ENCODE peak calls at places on chromosome 10, in eight cellular contexts. M is transverse colon, U is upper lobe of left lung, G is right lobe of liver, R is HCT116, K is ovary, Z is body of pancreas, N is GM12891. H is an unnamed sample.

GRCh38 chr10:91856637-91857036 is 52.6 kb downstream of the FGFBP3 start:
- DNase-seq in Z (no peak), R (peak; percentile 3), K (no peak), M (no peak), G (no peak), N (no peak), U (no peak), H (peak; percentile 35)

GRCh38 chr10:104098360-104098925 is 12.8 kb upstream of the COL17A1 start:
- DNase-seq in G (no peak), R (no peak), Z (no peak), U (no peak), K (no peak), M (no peak), N (no peak), H (no peak)

GRCh38 chr10:70320751-70321150 is 36.9 kb upstream of the NPFFR1 start:
- DNase-seq in U (no peak), G (no peak), R (no peak), N (no peak), K (no peak), M (no peak), Z (no peak), H (no peak)

GRCh38 chr10:98815039-98815660 is 368.4 kb upstream of the HPS1 start:
- DNase-seq in M (no peak), U (no peak), K (no peak), G (no peak), R (no peak), N (no peak), Z (no peak), H (no peak)

GRCh38 chr10:1190052-1190395 is 133.8 kb downstream of the WDR37 start:
- DNase-seq in Z (no peak), G (peak; percentile 7), R (no peak), U (no peak), K (no peak), M (no peak), N (no peak), H (no peak)

GRCh38 chr10:99266383-99266782 is 30.7 kb upstream of the HPSE2 start:
- DNase-seq in G (no peak), N (no peak), U (no peak), R (no peak), Z (no peak), K (no peak), M (no peak), H (no peak)

GRCh38 chr10:34031410-34031809 is 696.9 kb upstream of the NRP1 start:
- DNase-seq in Z (peak; percentile 46), M (peak; percentile 12), R (no peak), N (no peak), K (peak; percentile 36), U (no peak), G (no peak), H (no peak)

GRCh38 chr10:27584302-27584701 is 80.2 kb downstream of the RAB18 start:
- DNase-seq in K (no peak), R (no peak), Z (no peak), N (no peak), M (no peak), G (no peak), U (no peak), H (no peak)

GRCh38 chr10:21797984-21798765 is 205.4 kb downstream of the DNAJC1 start:
- DNase-seq in K (no peak), R (no peak), N (no peak), Z (no peak), G (no peak), U (no peak), M (no peak), H (no peak)

GRCh38 chr10:23262928-23263327 is 70.8 kb downstream of the PTF1A start:
- DNase-seq in U (no peak), M (no peak), N (no peak), G (no peak), Z (peak; percentile 56), R (no peak), K (no peak), H (no peak)

GRCh38 chr10:44334621-44335184 is 50.2 kb downstream of the CXCL12 start:
- DNase-seq in U (no peak), N (no peak), G (no peak), Z (peak; percentile 29), K (no peak), R (no peak), M (no peak), H (no peak)

GRCh38 chr10:80598084-80598798 is 60.5 kb downstream of the SH2D4B start:
- DNase-seq in M (no peak), G (no peak), N (no peak), R (no peak), K (no peak), Z (no peak), U (no peak), H (peak; percentile 69)

GRCh38 chr10:77156406-77156879 is 481.2 kb downstream of the KCNMA1 start:
- DNase-seq in Z (peak; percentile 19), U (no peak), K (no peak), G (no peak), R (no peak), N (no peak), M (peak; percentile 47), H (peak; percentile 10)

GRCh38 chr10:72267819-72268404 is 5.8 kb upstream of the DDIT4 start:
- DNase-seq in K (no peak), R (no peak), G (no peak), Z (no peak), U (peak; percentile 36), M (no peak), N (no peak), H (no peak)

GRCh38 chr10:118163227-118163626 is 116.5 kb upstream of the RAB11FIP2 start:
- DNase-seq in Z (no peak), U (no peak), M (no peak), R (no peak), K (no peak), N (no peak), G (no peak), H (no peak)

GRCh38 chr10:122033224-122033926 is 44.4 kb downstream of the TACC2 start:
- DNase-seq in M (peak; percentile 72), R (no peak), Z (no peak), U (no peak), K (no peak), N (no peak), G (no peak), H (peak; percentile 44)
- TF ChIP-seq POLR2A in M (peak; percentile 46), R (no peak), Z (no peak), U (no peak), K (no peak), N (no peak), G (no peak), H (no peak)

DNA sequence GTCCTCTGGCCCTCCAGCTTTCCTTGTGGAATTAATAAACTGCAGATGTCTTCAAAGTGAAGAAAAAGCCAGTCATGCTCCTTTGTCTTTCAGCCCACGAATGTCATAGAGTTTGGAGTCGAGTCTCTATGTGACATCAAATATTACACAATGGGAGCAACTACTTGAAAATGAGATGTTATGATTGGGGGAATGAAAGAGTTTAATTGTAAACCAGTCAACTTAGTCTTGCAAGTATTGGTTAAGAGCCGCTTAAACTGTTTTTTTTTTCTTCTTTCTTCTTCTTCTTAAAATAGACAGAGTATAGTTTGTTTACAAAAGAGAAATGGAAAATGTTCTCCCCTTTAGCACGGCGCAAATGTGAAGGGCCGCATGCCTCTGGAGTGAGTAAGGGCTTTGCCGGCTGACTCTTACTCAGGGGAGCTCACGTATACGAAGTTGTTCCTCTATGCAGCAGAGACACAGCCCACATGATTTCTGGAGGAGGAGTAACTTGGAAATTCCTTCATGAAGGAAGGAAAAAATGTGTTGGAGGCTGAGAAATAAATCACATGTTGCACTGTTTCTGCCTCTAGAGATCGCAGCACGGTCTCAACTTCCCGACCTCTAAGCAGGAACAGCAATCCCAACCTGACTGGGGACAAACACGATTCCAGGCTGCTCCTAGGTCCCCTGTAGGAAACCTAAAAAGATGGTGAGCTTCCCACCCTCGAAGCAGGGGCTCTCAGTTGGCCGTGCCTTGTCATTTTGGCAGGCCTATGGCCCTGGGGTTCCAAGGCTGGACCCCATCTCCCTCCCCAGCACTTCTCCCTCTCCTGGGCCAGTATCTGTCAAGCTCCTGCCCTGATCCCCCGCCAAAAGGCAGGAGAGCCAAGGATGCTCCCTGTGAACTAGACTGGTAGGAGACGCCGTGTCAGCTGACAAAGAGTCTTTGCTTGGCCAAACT is 44.9 kb downstream of the MYOF start:
- DNase-seq in M (peak; percentile 64), U (no peak), R (peak; percentile 86), G (no peak), Z (peak; percentile 80), N (no peak), K (peak; percentile 90), H (peak; percentile 87)
- TF ChIP-seq POLR2A in M (no peak), U (peak; percentile 43), R (no peak), G (no peak), Z (peak; percentile 61), N (no peak), K (peak; percentile 68), H (peak; percentile 29)

GRCh38 chr10:73625004-73625883 is 16.0 kb downstream of the MYOZ1 start:
- DNase-seq in N (no peak), R (no peak), K (peak; percentile 31), Z (peak; percentile 15), M (peak; percentile 32), U (peak; percentile 91), G (no peak), H (peak; percentile 76)
- TF ChIP-seq POLR2A in N (no peak), R (no peak), K (no peak), Z (no peak), M (no peak), U (no peak), G (no peak), H (no peak)

GRCh38 chr10:12448729-12449391 is 99.5 kb downstream of the CAMK1D start:
- DNase-seq in U (no peak), K (peak; percentile 66), Z (peak; percentile 39), N (peak; percentile 38), G (no peak), R (peak; percentile 74), M (peak; percentile 43), H (peak; percentile 85)
- TF ChIP-seq POLR2A in U (no peak), K (peak; percentile 50), Z (no peak), N (peak; percentile 55), G (no peak), R (no peak), M (no peak), H (no peak)

DNA sequence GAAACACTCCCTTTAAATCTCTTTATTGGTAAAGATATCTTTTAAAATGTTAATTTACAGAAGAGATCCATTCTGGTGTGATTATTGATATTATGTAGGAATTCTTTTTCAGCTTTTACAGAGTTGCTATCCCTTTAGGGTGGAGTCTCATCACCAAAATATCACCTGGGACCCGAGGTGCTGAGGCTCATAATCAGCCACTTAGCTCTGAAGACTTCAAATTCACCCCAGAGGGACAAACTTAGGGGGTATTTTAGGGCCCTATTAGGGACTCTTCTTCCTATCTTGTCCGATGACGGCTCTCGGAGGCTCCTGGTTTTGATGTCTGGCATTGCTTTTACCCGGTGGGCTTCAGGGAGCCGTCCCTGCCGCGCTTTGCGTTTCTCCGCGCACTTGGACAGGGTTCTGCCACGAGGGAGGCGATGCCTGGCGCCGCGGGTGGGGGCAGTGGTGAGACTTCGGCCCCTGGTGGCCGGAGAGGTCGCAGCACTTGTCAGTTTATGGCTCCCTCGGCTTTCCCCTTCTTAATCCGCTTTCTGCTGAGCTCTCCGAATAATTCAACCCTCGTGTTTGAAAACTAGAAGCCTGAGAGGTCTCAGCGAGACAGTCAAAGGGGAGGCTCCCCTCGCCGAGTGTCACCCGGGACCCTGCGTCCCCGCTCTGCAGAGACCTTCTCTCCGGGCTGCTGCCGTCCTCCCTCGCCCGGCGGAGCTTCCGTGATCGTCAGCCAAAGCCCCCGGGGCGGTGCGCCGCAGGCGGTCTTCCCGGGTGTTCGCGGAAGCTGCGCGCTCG is 27.8 kb downstream of the RBM20 start:
- DNase-seq in U (peak; percentile 94), R (peak; percentile 78), N (peak; percentile 76), K (peak; percentile 30), M (peak; percentile 75), G (peak; percentile 87), Z (peak; percentile 75), H (peak; percentile 88)
- TF ChIP-seq POLR2A in U (no peak), R (peak; percentile 32), N (no peak), K (no peak), M (no peak), G (peak; percentile 47), Z (peak; percentile 44), H (no peak)

H was measured in NB4.